ENCODE peak calls at places on chromosomes 3 and 15, in ten cellular contexts. I, Z, G, D, B, L, Y, T, Q and U are unnamed samples.

GRCh38 chr15:86629409-86629808 is 549.7 kb downstream of the AGBL1 start:
- DNase-seq in I (no peak), Z (no peak), G (no peak), D (no peak), B (no peak), L (no peak), Y (no peak), T (no peak), Q (no peak), U (no peak)

GRCh38 chr15:91186892-91187644 is 87.0 kb downstream of the SV2B start:
- DNase-seq in I (no peak), Z (no peak), G (peak; percentile 86), D (peak; percentile 29), B (peak; percentile 26), L (peak; percentile 68), Y (no peak), T (no peak), Q (no peak), U (no peak)

GRCh38 chr3:42733501-42734262 is 31.1 kb upstream of the HHATL start:
- DNase-seq in I (no peak), Z (no peak), G (no peak), D (peak; percentile 79), B (no peak), L (peak; percentile 17), Y (peak; percentile 29), T (no peak), Q (no peak), U (no peak)

GRCh38 chr3:64345351-64345750 is 120.1 kb upstream of the PRICKLE2 start:
- DNase-seq in I (no peak), Z (no peak), G (no peak), D (no peak), B (peak; percentile 89), L (no peak), Y (no peak), T (no peak), Q (no peak), U (no peak)

GRCh38 chr3:100210777-100211145 is 50.0 kb upstream of the TBC1D23 start:
- DNase-seq in I (no peak), Z (no peak), G (no peak), D (no peak), B (peak; percentile 95), L (peak; percentile 36), Y (no peak), T (no peak), Q (no peak), U (no peak)

GRCh38 chr3:98185180-98185579 is 18.7 kb downstream of the OR5H15 start:
- DNase-seq in I (no peak), Z (no peak), G (peak; percentile 5), D (no peak), B (no peak), L (peak; percentile 21), Y (no peak), T (no peak), Q (no peak), U (no peak)

GRCh38 chr15:85488997-85489396 is 108.6 kb downstream of the AKAP13 start:
- DNase-seq in I (no peak), Z (no peak), G (no peak), D (no peak), B (no peak), L (no peak), Y (no peak), T (no peak), Q (no peak), U (no peak)

GRCh38 chr3:174356596-174356995 is 502.5 kb upstream of the NAALADL2 start:
- DNase-seq in I (no peak), Z (no peak), G (no peak), D (no peak), B (no peak), L (no peak), Y (no peak), T (no peak), Q (no peak), U (no peak)

GRCh38 chr3:11570251-11570650 is 73.5 kb downstream of the VGLL4 start:
- DNase-seq in I (no peak), Z (no peak), G (no peak), D (no peak), B (no peak), L (no peak), Y (no peak), T (no peak), Q (no peak), U (no peak)

GRCh38 chr3:13541691-13542090 is 7.2 kb upstream of the FBLN2 start:
- DNase-seq in I (no peak), Z (no peak), G (no peak), D (no peak), B (no peak), L (no peak), Y (no peak), T (no peak), Q (no peak), U (no peak)

GRCh38 chr3:133943639-133944131 is 48.0 kb upstream of the RAB6B start:
- DNase-seq in I (no peak), Z (no peak), G (no peak), D (no peak), B (peak; percentile 98), L (no peak), Y (peak; percentile 51), T (peak; percentile 21), Q (no peak), U (peak; percentile 64)

GRCh38 chr3:195123196-195123805 is 147.7 kb downstream of the XXYLT1 start:
- DNase-seq in I (peak; percentile 48), Z (no peak), G (no peak), D (no peak), B (peak; percentile 32), L (no peak), Y (no peak), T (no peak), Q (no peak), U (no peak)
- TF ChIP-seq CTCF in I (peak; percentile 41), Z (no peak), G (peak; percentile 16), D (no peak), B (peak; percentile 18), L (no peak), Y (no peak), T (no peak), Q (no peak), U (no peak)

GRCh38 chr15:98626153-98626552 is 22.2 kb upstream of the IGF1R start:
- DNase-seq in I (no peak), Z (no peak), G (no peak), D (no peak), B (no peak), L (no peak), Y (peak; percentile 10), T (no peak), Q (no peak), U (no peak)
- H3K27me3 ChIP-seq in I (peaks cover 81% of the 10 kb centered on the region), Z (peaks cover 96% of the 10 kb centered on the region), G (no peaks in the 10 kb centered on the region), D (peaks cover 6% of the 10 kb centered on the region), B (peaks cover 32% of the 10 kb centered on the region), L (no peaks in the 10 kb centered on the region), Y (no peaks in the 10 kb centered on the region), T (peaks cover 55% of the 10 kb centered on the region), Q (peaks cover 91% of the 10 kb centered on the region), U (peaks cover 50% of the 10 kb centered on the region)

DNA sequence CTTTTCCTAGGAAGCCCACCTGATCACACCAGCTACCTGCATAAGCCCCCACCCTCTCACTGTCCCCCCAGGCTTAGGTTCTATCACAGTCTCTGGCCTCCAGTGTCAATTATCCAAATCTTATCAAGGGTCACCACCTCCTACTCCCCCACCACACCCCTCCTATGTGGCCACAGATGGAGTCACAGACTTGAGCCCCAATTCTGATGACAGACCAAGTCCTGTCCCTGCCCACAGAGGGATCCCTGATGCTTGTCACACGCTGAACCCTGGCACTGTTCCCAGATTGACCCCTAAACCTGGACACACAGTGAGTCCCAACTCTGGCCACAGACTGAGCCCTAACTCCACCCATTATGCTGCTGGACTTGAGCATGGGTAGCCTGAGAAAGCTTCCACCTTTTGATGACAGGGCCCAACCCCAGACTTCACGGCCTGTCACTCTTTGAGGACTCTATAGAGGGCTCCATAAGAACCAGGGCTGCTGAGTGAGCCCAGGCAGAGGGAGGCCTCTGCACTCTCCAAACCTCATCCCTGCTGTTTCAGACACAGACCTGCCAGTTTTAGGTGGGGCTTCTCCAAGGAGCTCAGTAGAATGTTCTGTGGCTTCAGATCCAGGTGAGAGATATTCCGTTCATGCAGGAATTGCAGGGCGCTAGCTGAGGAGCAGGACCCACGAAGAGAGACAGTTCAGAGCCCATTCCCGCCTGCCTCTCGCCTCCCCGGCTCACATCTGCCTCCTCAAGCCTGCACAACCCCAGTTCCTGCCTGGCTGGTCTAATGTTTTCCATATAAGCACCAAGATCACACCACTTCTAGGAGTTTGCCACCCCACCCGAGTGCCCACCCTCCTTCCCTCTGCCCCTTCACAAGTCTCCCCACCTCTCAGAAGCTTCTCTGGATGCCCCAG is 1.9 kb downstream of the ULK3 start:
- DNase-seq in I (no peak), Z (no peak), G (no peak), D (no peak), B (no peak), L (no peak), Y (no peak), T (no peak), Q (no peak), U (no peak)
- TF ChIP-seq CTCF in I (no peak), Z (no peak), G (no peak), D (no peak), B (no peak), L (no peak), Y (no peak), T (no peak), Q (no peak), U (no peak)

GRCh38 chr15:70351391-70351790 is 253.7 kb upstream of the TLE3 start:
- DNase-seq in I (no peak), Z (no peak), G (no peak), D (no peak), B (no peak), L (no peak), Y (no peak), T (no peak), Q (no peak), U (no peak)

GRCh38 chr15:70355275-70355795 is 257.6 kb upstream of the TLE3 start:
- DNase-seq in I (no peak), Z (no peak), G (no peak), D (no peak), B (no peak), L (no peak), Y (no peak), T (no peak), Q (no peak), U (peak; percentile 20)

GRCh38 chr15:70354260-70354894 is 256.7 kb upstream of the TLE3 start:
- DNase-seq in I (no peak), Z (no peak), G (no peak), D (no peak), B (no peak), L (no peak), Y (no peak), T (no peak), Q (peak; percentile 9), U (peak; percentile 34)

GRCh38 chr15:70351941-70352774 is 254.4 kb upstream of the TLE3 start:
- DNase-seq in I (no peak), Z (no peak), G (no peak), D (no peak), B (no peak), L (no peak), Y (no peak), T (no peak), Q (no peak), U (peak; percentile 31)

DNA sequence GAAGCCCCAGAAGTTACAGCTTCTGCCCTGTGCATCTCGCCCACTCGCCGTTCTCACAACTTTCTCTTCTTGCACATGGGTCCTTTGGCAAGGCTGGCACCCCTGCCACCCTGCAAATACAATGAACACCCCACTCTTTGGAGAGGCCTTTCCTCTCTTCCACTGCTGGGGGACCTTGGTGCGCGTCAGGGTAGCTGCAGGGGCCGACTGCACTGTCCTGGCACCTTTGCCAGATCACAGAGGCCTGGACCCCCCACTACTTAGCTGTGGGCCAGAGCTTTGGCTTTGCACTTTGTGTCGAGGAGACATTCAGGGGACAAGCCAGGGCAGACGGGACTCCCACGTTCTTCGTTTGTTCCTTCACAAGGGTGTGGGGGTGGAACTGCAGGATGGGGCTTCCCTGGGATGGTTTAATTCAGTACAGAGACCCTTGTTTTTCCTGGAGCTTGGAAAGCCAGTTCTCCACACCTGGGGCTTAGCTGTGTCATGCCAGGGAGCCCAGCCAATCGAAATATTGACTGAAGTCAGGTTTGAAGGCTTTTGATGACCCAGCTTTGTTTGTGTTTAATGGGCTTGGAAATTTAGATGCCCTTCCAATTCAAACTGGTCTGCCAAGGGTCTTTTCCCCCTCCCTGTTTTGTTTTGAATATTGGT is 256.0 kb upstream of the TLE3 start:
- DNase-seq in I (no peak), Z (no peak), G (no peak), D (no peak), B (no peak), L (no peak), Y (no peak), T (no peak), Q (no peak), U (peak; percentile 48)
- H3K27me3 ChIP-seq in I (no peaks in the 10 kb centered on the region), Z (peaks cover 86% of the 10 kb centered on the region), G (peaks cover 61% of the 10 kb centered on the region), D (no peaks in the 10 kb centered on the region), B (peaks cover 65% of the 10 kb centered on the region), L (no peaks in the 10 kb centered on the region), Y (no peaks in the 10 kb centered on the region), T (peaks cover 10% of the 10 kb centered on the region), Q (no peaks in the 10 kb centered on the region), U (no peaks in the 10 kb centered on the region)